ENCODE peak calls at places on chromosomes 3 and 15, in nine cellular contexts. One of them, this sample, is unnamed.

GRCh38 chr15:51731549-51732267 is 5.7 kb downstream of the LYSMD2 start:
- DNase-seq in Peyer's patch: peak
- DNase-seq in prostate gland: no peak
- DNase-seq in transverse colon: peak
- DNase-seq in uterus: no peak
- DNase-seq in A549: no peak
- DNase-seq in esophagus squamous epithelium: no peak
- DNase-seq in IMR-90: peak
- DNase-seq in spleen: no peak
- DNase-seq in this sample: no peak

GRCh38 chr15:87724330-87724729 is 532.2 kb downstream of the NTRK3 start:
- DNase-seq in Peyer's patch: no peak
- DNase-seq in prostate gland: no peak
- DNase-seq in transverse colon: peak
- DNase-seq in uterus: no peak
- DNase-seq in A549: no peak
- DNase-seq in esophagus squamous epithelium: no peak
- DNase-seq in IMR-90: no peak
- DNase-seq in spleen: no peak
- DNase-seq in this sample: peak

GRCh38 chr3:128577711-128578110 is 72.9 kb downstream of the RPN1 start:
- DNase-seq in Peyer's patch: no peak
- DNase-seq in prostate gland: no peak
- DNase-seq in transverse colon: no peak
- DNase-seq in uterus: no peak
- DNase-seq in A549: no peak
- DNase-seq in esophagus squamous epithelium: no peak
- DNase-seq in IMR-90: no peak
- DNase-seq in spleen: no peak
- DNase-seq in this sample: no peak

GRCh38 chr3:100756441-100756840 is 47.1 kb downstream of the TFG start:
- DNase-seq in Peyer's patch: no peak
- DNase-seq in prostate gland: no peak
- DNase-seq in transverse colon: no peak
- DNase-seq in uterus: no peak
- DNase-seq in A549: no peak
- DNase-seq in esophagus squamous epithelium: no peak
- DNase-seq in IMR-90: no peak
- DNase-seq in spleen: no peak
- DNase-seq in this sample: no peak

GRCh38 chr15:36778516-36778915 is 199.1 kb downstream of the CDIN1 start:
- DNase-seq in Peyer's patch: no peak
- DNase-seq in prostate gland: no peak
- DNase-seq in transverse colon: no peak
- DNase-seq in uterus: no peak
- DNase-seq in A549: no peak
- DNase-seq in esophagus squamous epithelium: no peak
- DNase-seq in IMR-90: peak
- DNase-seq in spleen: no peak
- DNase-seq in this sample: no peak

GRCh38 chr3:162780313-162780712 is 1283.7 kb downstream of the OTOL1 start:
- DNase-seq in Peyer's patch: no peak
- DNase-seq in prostate gland: no peak
- DNase-seq in transverse colon: no peak
- DNase-seq in uterus: no peak
- DNase-seq in A549: no peak
- DNase-seq in esophagus squamous epithelium: no peak
- DNase-seq in IMR-90: no peak
- DNase-seq in spleen: no peak
- DNase-seq in this sample: no peak

GRCh38 chr3:34056181-34056910 is 257.9 kb downstream of the PDCD6IP start:
- DNase-seq in Peyer's patch: no peak
- DNase-seq in prostate gland: no peak
- DNase-seq in transverse colon: no peak
- DNase-seq in uterus: no peak
- DNase-seq in A549: peak
- DNase-seq in esophagus squamous epithelium: no peak
- DNase-seq in IMR-90: no peak
- DNase-seq in spleen: no peak
- DNase-seq in this sample: no peak

GRCh38 chr15:49620174-49620573 is 444 bp downstream of the FAM227B start:
- DNase-seq in Peyer's patch: no peak
- DNase-seq in prostate gland: no peak
- DNase-seq in transverse colon: peak
- DNase-seq in uterus: no peak
- DNase-seq in A549: peak
- DNase-seq in esophagus squamous epithelium: no peak
- DNase-seq in IMR-90: peak
- DNase-seq in spleen: no peak
- DNase-seq in this sample: no peak

GRCh38 chr15:87038404-87038803 is 958.7 kb downstream of the AGBL1 start:
- DNase-seq in Peyer's patch: no peak
- DNase-seq in prostate gland: no peak
- DNase-seq in transverse colon: no peak
- DNase-seq in uterus: no peak
- DNase-seq in A549: no peak
- DNase-seq in esophagus squamous epithelium: no peak
- DNase-seq in IMR-90: no peak
- DNase-seq in spleen: no peak
- DNase-seq in this sample: no peak

GRCh38 chr3:9198805-9199386 is 50.5 kb downstream of the SRGAP3 start:
- DNase-seq in Peyer's patch: no peak
- DNase-seq in prostate gland: no peak
- DNase-seq in transverse colon: no peak
- DNase-seq in uterus: no peak
- DNase-seq in A549: no peak
- DNase-seq in esophagus squamous epithelium: no peak
- DNase-seq in IMR-90: no peak
- DNase-seq in spleen: no peak
- DNase-seq in this sample: peak

DNA sequence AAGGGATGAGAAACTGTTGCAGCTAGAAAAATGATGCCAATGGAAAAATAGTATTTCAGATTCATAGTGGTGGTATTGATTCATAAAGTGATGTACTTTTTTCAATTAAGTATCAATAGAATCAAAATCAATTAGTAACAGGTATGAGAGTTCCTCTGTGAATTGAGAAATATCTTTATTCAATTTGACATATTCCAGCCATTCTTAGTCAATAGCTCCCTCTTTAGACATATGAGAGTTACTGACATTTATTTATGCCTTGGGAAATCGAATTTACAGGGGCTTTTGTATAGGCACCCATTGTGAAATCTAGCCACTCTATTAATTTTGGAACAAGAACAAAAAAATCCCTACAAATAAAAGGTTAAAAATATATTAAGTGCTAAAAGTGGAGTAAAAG is 386.9 kb upstream of the CNTN3 start:
- DNase-seq in Peyer's patch: no peak
- DNase-seq in prostate gland: no peak
- DNase-seq in transverse colon: no peak
- DNase-seq in uterus: no peak
- DNase-seq in A549: peak
- DNase-seq in esophagus squamous epithelium: no peak
- DNase-seq in IMR-90: peak
- DNase-seq in spleen: no peak
- DNase-seq in this sample: no peak
- TF ChIP-seq CTCF in Peyer's patch: peak
- TF ChIP-seq CTCF in prostate gland: peak
- TF ChIP-seq CTCF in transverse colon: no peak
- TF ChIP-seq CTCF in uterus: no peak
- TF ChIP-seq CTCF in A549: no peak
- TF ChIP-seq CTCF in esophagus squamous epithelium: no peak
- TF ChIP-seq CTCF in IMR-90: peak
- TF ChIP-seq CTCF in spleen: no peak
- TF ChIP-seq CTCF in this sample: no peak

GRCh38 chr15:90203473-90203872 is 2.3 kb downstream of the SEMA4B start:
- DNase-seq in Peyer's patch: no peak
- DNase-seq in prostate gland: no peak
- DNase-seq in transverse colon: no peak
- DNase-seq in uterus: no peak
- DNase-seq in A549: no peak
- DNase-seq in esophagus squamous epithelium: no peak
- DNase-seq in IMR-90: no peak
- DNase-seq in spleen: peak
- DNase-seq in this sample: no peak

GRCh38 chr15:90201944-90202375 is 830 bp downstream of the SEMA4B start:
- DNase-seq in Peyer's patch: no peak
- DNase-seq in prostate gland: no peak
- DNase-seq in transverse colon: no peak
- DNase-seq in uterus: no peak
- DNase-seq in A549: no peak
- DNase-seq in esophagus squamous epithelium: no peak
- DNase-seq in IMR-90: no peak
- DNase-seq in spleen: peak
- DNase-seq in this sample: no peak

GRCh38 chr15:90202929-90203328 is 1.8 kb downstream of the SEMA4B start:
- DNase-seq in Peyer's patch: no peak
- DNase-seq in prostate gland: no peak
- DNase-seq in transverse colon: no peak
- DNase-seq in uterus: no peak
- DNase-seq in A549: no peak
- DNase-seq in esophagus squamous epithelium: no peak
- DNase-seq in IMR-90: no peak
- DNase-seq in spleen: no peak
- DNase-seq in this sample: no peak

GRCh38 chr15:90200534-90201139 is 493 bp upstream of the SEMA4B start:
- DNase-seq in Peyer's patch: no peak
- DNase-seq in prostate gland: no peak
- DNase-seq in transverse colon: no peak
- DNase-seq in uterus: no peak
- DNase-seq in A549: no peak
- DNase-seq in esophagus squamous epithelium: no peak
- DNase-seq in IMR-90: no peak
- DNase-seq in spleen: no peak
- DNase-seq in this sample: no peak

GRCh38 chr15:90201150-90201943 is at the start of gene SEMA4B:
- DNase-seq in Peyer's patch: peak
- DNase-seq in prostate gland: peak
- DNase-seq in transverse colon: peak
- DNase-seq in uterus: peak
- DNase-seq in A549: peak
- DNase-seq in esophagus squamous epithelium: no peak
- DNase-seq in IMR-90: peak
- DNase-seq in spleen: peak
- DNase-seq in this sample: peak
- TF ChIP-seq POLR2A in Peyer's patch: peak
- TF ChIP-seq POLR2A in prostate gland: peak
- TF ChIP-seq POLR2A in transverse colon: peak
- TF ChIP-seq POLR2A in uterus: no peak
- TF ChIP-seq POLR2A in A549: peak
- TF ChIP-seq POLR2A in esophagus squamous epithelium: peak
- TF ChIP-seq POLR2A in IMR-90: peak
- TF ChIP-seq POLR2A in spleen: peak
- TF ChIP-seq POLR2A in this sample: no peak

DNA sequence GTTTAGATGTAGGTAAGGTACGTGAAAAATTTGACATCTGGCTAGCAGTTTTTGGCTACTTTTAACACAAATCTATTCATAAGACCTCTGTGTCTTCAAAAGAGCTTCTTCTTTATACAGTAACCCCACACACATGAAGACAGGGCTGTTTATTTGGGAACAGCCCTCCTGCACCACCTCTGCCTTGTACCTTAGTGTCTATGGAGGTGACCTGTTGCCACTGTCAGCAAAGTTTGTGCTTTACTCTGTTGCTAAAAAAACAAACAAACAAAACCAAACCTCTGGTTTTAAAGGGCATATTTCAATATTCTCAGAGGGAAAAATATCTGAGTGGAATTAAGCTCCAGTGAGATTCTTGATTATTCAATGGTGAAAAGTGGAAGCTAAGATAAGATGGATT is 122.0 kb downstream of the ARPP21 start:
- DNase-seq in Peyer's patch: no peak
- DNase-seq in prostate gland: no peak
- DNase-seq in transverse colon: no peak
- DNase-seq in uterus: no peak
- DNase-seq in A549: no peak
- DNase-seq in esophagus squamous epithelium: no peak
- DNase-seq in IMR-90: no peak
- DNase-seq in spleen: no peak
- DNase-seq in this sample: no peak
- H3K4me3 ChIP-seq in Peyer's patch: no peak
- H3K4me3 ChIP-seq in prostate gland: no peak
- H3K4me3 ChIP-seq in transverse colon: no peak
- H3K4me3 ChIP-seq in uterus: no peak
- H3K4me3 ChIP-seq in A549: no peak
- H3K4me3 ChIP-seq in esophagus squamous epithelium: no peak
- H3K4me3 ChIP-seq in IMR-90: no peak
- H3K4me3 ChIP-seq in spleen: no peak
- H3K4me3 ChIP-seq in this sample: no peak

GRCh38 chr15:101380146-101380545 is 85.1 kb upstream of the SNRPA1 start:
- DNase-seq in Peyer's patch: no peak
- DNase-seq in prostate gland: no peak
- DNase-seq in transverse colon: no peak
- DNase-seq in uterus: no peak
- DNase-seq in A549: no peak
- DNase-seq in esophagus squamous epithelium: no peak
- DNase-seq in IMR-90: no peak
- DNase-seq in spleen: peak
- DNase-seq in this sample: no peak

GRCh38 chr15:101376615-101377395 is 81.8 kb upstream of the SNRPA1 start:
- DNase-seq in Peyer's patch: no peak
- DNase-seq in prostate gland: no peak
- DNase-seq in transverse colon: no peak
- DNase-seq in uterus: no peak
- DNase-seq in A549: no peak
- DNase-seq in esophagus squamous epithelium: no peak
- DNase-seq in IMR-90: no peak
- DNase-seq in spleen: no peak
- DNase-seq in this sample: no peak

GRCh38 chr15:101379647-101380046 is 84.6 kb upstream of the SNRPA1 start:
- DNase-seq in Peyer's patch: no peak
- DNase-seq in prostate gland: no peak
- DNase-seq in transverse colon: no peak
- DNase-seq in uterus: no peak
- DNase-seq in A549: no peak
- DNase-seq in esophagus squamous epithelium: no peak
- DNase-seq in IMR-90: no peak
- DNase-seq in spleen: peak
- DNase-seq in this sample: no peak

GRCh38 chr15:101378879-101379278 is 83.8 kb upstream of the SNRPA1 start:
- DNase-seq in Peyer's patch: no peak
- DNase-seq in prostate gland: no peak
- DNase-seq in transverse colon: no peak
- DNase-seq in uterus: no peak
- DNase-seq in A549: no peak
- DNase-seq in esophagus squamous epithelium: no peak
- DNase-seq in IMR-90: no peak
- DNase-seq in spleen: peak
- DNase-seq in this sample: no peak

GRCh38 chr15:101378356-101378755 is 83.3 kb upstream of the SNRPA1 start:
- DNase-seq in Peyer's patch: no peak
- DNase-seq in prostate gland: no peak
- DNase-seq in transverse colon: no peak
- DNase-seq in uterus: no peak
- DNase-seq in A549: no peak
- DNase-seq in esophagus squamous epithelium: no peak
- DNase-seq in IMR-90: no peak
- DNase-seq in spleen: peak
- DNase-seq in this sample: no peak
- TF ChIP-seq CTCF in Peyer's patch: no peak
- TF ChIP-seq CTCF in prostate gland: no peak
- TF ChIP-seq CTCF in transverse colon: no peak
- TF ChIP-seq CTCF in uterus: no peak
- TF ChIP-seq CTCF in A549: no peak
- TF ChIP-seq CTCF in esophagus squamous epithelium: no peak
- TF ChIP-seq CTCF in IMR-90: no peak
- TF ChIP-seq CTCF in spleen: no peak
- TF ChIP-seq CTCF in this sample: no peak

This sample was measured in lower leg skin.